ENCODE peak calls at places on chromosomes 12 and 14, in nine cellular contexts. W is ovary, X is adrenal gland, I is right cardiac atrium, H is SK-N-SH, Z is hepatocyte, Q is heart right ventricle, N is Peyer's patch, K is tibial artery. M is an unnamed sample.

GRCh38 chr12:3045494-3045893 is 31.7 kb upstream of the TSPAN9 start:
- DNase-seq in X (no peak), Q (no peak), W (no peak), I (no peak), K (no peak), H (no peak), Z (no peak), N (no peak), M (no peak)

GRCh38 chr14:105128059-105128458 is 40.5 kb downstream of the JAG2 start:
- DNase-seq in X (peak; percentile 10), Q (no peak), K (no peak), N (no peak), I (no peak), Z (no peak), W (no peak), H (no peak), M (no peak)

GRCh38 chr14:106378191-106378590 is 851.8 kb downstream of the TMEM121 start:
- DNase-seq in H (peak; percentile 16), Z (no peak), N (no peak), W (no peak), K (no peak), Q (no peak), X (no peak), I (no peak), M (no peak)

GRCh38 chr12:20593611-20594010 is 101.5 kb upstream of the SLCO1C1 start:
- DNase-seq in Q (no peak), N (no peak), W (no peak), X (no peak), K (no peak), H (no peak), I (no peak), Z (no peak), M (no peak)

GRCh38 chr14:44369401-44370123 is 137.5 kb downstream of the FSCB start:
- DNase-seq in H (no peak), Z (no peak), N (no peak), Q (no peak), X (no peak), W (no peak), K (no peak), I (no peak), M (no peak)

GRCh38 chr12:9848899-9849298 is 20.3 kb downstream of the CLEC2B start:
- DNase-seq in W (no peak), K (no peak), Q (no peak), Z (no peak), N (no peak), X (no peak), I (no peak), H (no peak), M (no peak)

GRCh38 chr14:24411468-24412454 is 13.0 kb downstream of the NYNRIN start:
- DNase-seq in X (peak; percentile 77), Q (no peak), N (no peak), H (peak; percentile 77), I (peak; percentile 42), Z (peak; percentile 67), W (peak; percentile 42), K (no peak), M (no peak)

GRCh38 chr14:94128216-94128839 is 1.1 kb downstream of the IFI27L2 start:
- DNase-seq in Q (no peak), Z (no peak), W (no peak), X (peak; percentile 49), N (no peak), I (peak; percentile 41), K (no peak), H (no peak), M (no peak)

GRCh38 chr14:34099630-34100029 is 148.8 kb upstream of the EGLN3 start:
- DNase-seq in Q (no peak), W (no peak), H (no peak), Z (no peak), X (no peak), I (no peak), N (no peak), K (no peak), M (no peak)

GRCh38 chr12:132926417-132926833 is 29.7 kb downstream of the ZNF605 start:
- DNase-seq in Q (no peak), K (no peak), H (no peak), Z (no peak), X (no peak), N (no peak), I (no peak), W (no peak), M (no peak)

GRCh38 chr12:18153826-18154225 is 63.8 kb upstream of the RERGL start:
- DNase-seq in Z (no peak), K (no peak), I (no peak), Q (no peak), W (no peak), X (no peak), H (no peak), N (no peak), M (no peak)

GRCh38 chr14:23284654-23285529 is 1.0 kb downstream of the HOMEZ start:
- DNase-seq in N (no peak), I (no peak), Z (peak; percentile 28), Q (no peak), X (no peak), K (no peak), H (no peak), W (no peak), M (peak; percentile 41)

GRCh38 chr14:52888159-52888558 is 62.7 kb downstream of the FERMT2 start:
- DNase-seq in Q (no peak), W (no peak), H (no peak), X (no peak), K (no peak), I (no peak), N (no peak), Z (no peak), M (no peak)

GRCh38 chr14:66782853-66783252 is 274.9 kb downstream of the GPHN start:
- DNase-seq in H (no peak), W (no peak), Q (no peak), X (no peak), K (no peak), I (no peak), N (no peak), Z (no peak), M (no peak)

GRCh38 chr14:105842105-105842504 is 315.7 kb downstream of the TMEM121 start:
- DNase-seq in I (no peak), H (no peak), K (no peak), W (no peak), Q (no peak), N (no peak), Z (no peak), X (peak; percentile 33), M (no peak)

GRCh38 chr12:53067993-53068770 is 11.0 kb downstream of the SPRYD3 start:
- DNase-seq in H (no peak), N (peak; percentile 36), Q (no peak), Z (no peak), W (peak; percentile 44), K (peak; percentile 66), I (peak; percentile 61), X (peak; percentile 51), M (no peak)

GRCh38 chr12:95318071-95318545 is 100.5 kb downstream of the VEZT start:
- DNase-seq in K (no peak), W (no peak), X (no peak), I (no peak), N (no peak), Q (no peak), Z (peak; percentile 50), H (no peak), M (no peak)

GRCh38 chr14:39682000-39682399 is 249.8 kb upstream of the FBXO33 start:
- DNase-seq in H (no peak), X (no peak), Z (no peak), N (no peak), Q (no peak), K (no peak), I (no peak), W (no peak), M (no peak)
- H3K4me1 ChIP-seq in H (no peaks in the 10 kb centered on the region), X (no peaks in the 10 kb centered on the region), Z (no peaks in the 10 kb centered on the region), N (no peaks in the 10 kb centered on the region), Q (no peaks in the 10 kb centered on the region), K (no peaks in the 10 kb centered on the region), I (no peaks in the 10 kb centered on the region), W (no peaks in the 10 kb centered on the region), M (no peaks in the 10 kb centered on the region)

DNA sequence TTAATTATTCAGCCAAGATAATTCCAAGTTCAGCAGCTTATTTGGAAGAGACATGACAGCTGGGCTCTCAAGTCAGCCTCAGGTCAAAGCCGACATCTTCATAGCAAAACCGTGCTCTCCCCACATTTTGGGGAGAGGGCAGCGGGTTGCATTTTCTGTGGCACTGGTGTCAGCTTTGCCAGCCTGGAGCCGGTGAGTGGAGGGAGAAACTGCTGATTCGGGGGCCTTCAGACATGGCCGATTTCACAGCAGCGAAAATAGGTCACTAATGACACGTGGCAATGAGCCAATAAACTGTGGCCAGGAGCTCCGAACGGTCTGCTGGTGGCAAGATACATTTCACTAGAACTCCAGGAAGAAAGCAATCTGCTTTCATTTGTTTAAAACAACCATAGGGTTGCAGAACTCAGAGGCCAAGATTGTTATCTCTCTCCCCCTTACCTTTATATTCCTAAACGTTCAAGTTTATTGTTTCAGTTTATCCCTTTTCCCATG is 173.2 kb downstream of the CAND1 start:
- DNase-seq in Q (peak; percentile 19), Z (no peak), N (no peak), K (no peak), W (no peak), H (peak; percentile 49), X (peak; percentile 75), I (peak; percentile 45), M (no peak)
- H3K4me3 ChIP-seq in Q (peak overlapping the region; percentile 24), Z (no peak overlapping the region), N (no peak overlapping the region), K (no peak overlapping the region), W (no peak overlapping the region), H (no peak overlapping the region), X (no peak overlapping the region), I (peak overlapping the region; percentile 27), M (no peak overlapping the region)

GRCh38 chr14:77094672-77095284 is 3.3 kb upstream of the CIPC start:
- DNase-seq in K (peak; percentile 77), Q (peak; percentile 75), W (peak; percentile 77), I (peak; percentile 91), N (peak; percentile 74), X (peak; percentile 91), H (peak; percentile 70), Z (peak; percentile 89), M (peak; percentile 83)

GRCh38 chr14:77092676-77093075 is 5.4 kb upstream of the CIPC start:
- DNase-seq in W (no peak), X (no peak), Z (no peak), H (no peak), K (no peak), I (no peak), Q (no peak), N (no peak), M (no peak)

GRCh38 chr14:77088219-77088618 is 9.8 kb upstream of the CIPC start:
- DNase-seq in H (no peak), I (no peak), N (peak; percentile 65), W (no peak), Z (peak; percentile 88), X (no peak), K (no peak), Q (no peak), M (peak; percentile 12)

GRCh38 chr14:77088645-77089044 is 9.4 kb upstream of the CIPC start:
- DNase-seq in H (no peak), X (no peak), I (no peak), W (no peak), Q (no peak), K (no peak), N (no peak), Z (no peak), M (no peak)

GRCh38 chr14:77091518-77091917 is 6.5 kb upstream of the CIPC start:
- DNase-seq in H (no peak), K (no peak), X (no peak), N (no peak), Z (no peak), Q (no peak), W (no peak), I (no peak), M (no peak)
- H3K4me1 ChIP-seq in H (no peaks in the 10 kb centered on the region), K (no peaks in the 10 kb centered on the region), X (no peaks in the 10 kb centered on the region), N (peaks cover 6% of the 10 kb centered on the region), Z (peaks cover 13% of the 10 kb centered on the region), Q (peaks cover 12% of the 10 kb centered on the region), W (no peaks in the 10 kb centered on the region), I (peaks cover under 1% of the 10 kb centered on the region), M (peaks cover under 1% of the 10 kb centered on the region)

GRCh38 chr14:81330619-81331122 is 69.5 kb downstream of the STON2 start:
- DNase-seq in Z (no peak), N (no peak), K (no peak), Q (no peak), H (no peak), I (no peak), X (no peak), W (no peak), M (no peak)
- H3K4me3 ChIP-seq in Z (no peak overlapping the region), N (no peak overlapping the region), K (no peak overlapping the region), Q (no peak overlapping the region), H (no peak overlapping the region), I (no peak overlapping the region), X (no peak overlapping the region), W (no peak overlapping the region), M (no peak overlapping the region)

M was measured in CD4-positive, CD25-positive, alpha-beta regulatory T cell.